ENCODE peak calls at places on chromosomes 1 and 21, in four cellular contexts. One of them, this sample, is unnamed.
A peak's percentile ranks its signal among the peaks of the same experiment; 100 is the strongest.

GRCh38 chr21:44875341-44875740 is 1.9 kb upstream of the PTTG1IP start:
- DNase-seq in mammary epithelial cell: peak; percentile 73
- DNase-seq in pancreas: no peak
- DNase-seq in A549: no peak
- DNase-seq in this sample: no peak

GRCh38 chr1:245671966-245672767 is 517.4 kb downstream of the KIF26B start:
- DNase-seq in pancreas: no peak
- DNase-seq in mammary epithelial cell: no peak
- DNase-seq in A549: no peak
- DNase-seq in this sample: no peak

GRCh38 chr21:41953249-41953830 is 478 bp downstream of the C2CD2 start:
- DNase-seq in pancreas: no peak
- DNase-seq in A549: no peak
- DNase-seq in mammary epithelial cell: peak; percentile 31
- DNase-seq in this sample: no peak

GRCh38 chr1:25642710-25643109 is 26.1 kb downstream of the MAN1C1 start:
- DNase-seq in A549: no peak
- DNase-seq in pancreas: no peak
- DNase-seq in mammary epithelial cell: no peak
- DNase-seq in this sample: peak; percentile 41

GRCh38 chr1:85015826-85016225 is 18.9 kb upstream of the MCOLN2 start:
- DNase-seq in A549: no peak
- DNase-seq in pancreas: no peak
- DNase-seq in mammary epithelial cell: no peak
- DNase-seq in this sample: no peak

GRCh38 chr1:158003409-158003805 is 10.0 kb downstream of the KIRREL1 start:
- DNase-seq in pancreas: no peak
- DNase-seq in A549: no peak
- DNase-seq in mammary epithelial cell: peak; percentile 27
- DNase-seq in this sample: no peak

GRCh38 chr21:40577285-40578043 is 269.5 kb downstream of the DSCAM start:
- DNase-seq in A549: no peak
- DNase-seq in mammary epithelial cell: no peak
- DNase-seq in pancreas: no peak
- DNase-seq in this sample: no peak

GRCh38 chr1:34549199-34549598 is 205.6 kb upstream of the GJB5 start:
- DNase-seq in A549: no peak
- DNase-seq in pancreas: peak; percentile 15
- DNase-seq in mammary epithelial cell: peak; percentile 18
- DNase-seq in this sample: no peak

GRCh38 chr1:161070737-161071136 is 1.0 kb upstream of the ARHGAP30 start:
- DNase-seq in pancreas: no peak
- DNase-seq in mammary epithelial cell: no peak
- DNase-seq in A549: no peak
- DNase-seq in this sample: no peak

GRCh38 chr21:26124896-26125295 is 45.7 kb downstream of the APP start:
- DNase-seq in pancreas: peak; percentile 30
- DNase-seq in A549: no peak
- DNase-seq in mammary epithelial cell: no peak
- DNase-seq in this sample: no peak

GRCh38 chr1:55559802-55560201 is 344.6 kb upstream of the USP24 start:
- DNase-seq in A549: no peak
- DNase-seq in pancreas: no peak
- DNase-seq in mammary epithelial cell: no peak
- DNase-seq in this sample: no peak

GRCh38 chr1:201954263-201955008 is 867 bp upstream of the TIMM17A start:
- DNase-seq in A549: no peak
- DNase-seq in mammary epithelial cell: no peak
- DNase-seq in pancreas: no peak
- DNase-seq in this sample: no peak

GRCh38 chr1:100736324-100736723 is 16.8 kb downstream of the VCAM1 start:
- DNase-seq in pancreas: no peak
- DNase-seq in A549: no peak
- DNase-seq in mammary epithelial cell: no peak
- DNase-seq in this sample: no peak

DNA sequence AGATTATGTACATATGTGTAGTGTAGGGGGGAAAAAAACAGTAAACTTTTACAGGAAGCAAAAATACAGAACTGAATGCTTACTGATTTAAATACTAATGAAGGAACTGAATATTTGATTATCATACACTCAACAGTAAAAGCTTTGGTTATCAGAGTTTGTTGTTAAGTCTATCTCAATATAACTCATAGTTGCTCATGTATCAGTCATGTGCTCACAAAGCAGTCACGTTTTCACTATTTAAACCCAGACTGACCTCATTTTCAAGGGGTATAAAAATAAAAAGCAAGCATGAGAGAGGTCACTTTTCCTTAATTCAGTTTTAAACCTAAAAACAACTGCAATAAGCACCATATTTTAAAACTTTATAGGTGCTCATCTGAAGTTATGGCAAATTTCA is 6.9 kb upstream of the NRAS start:
- DNase-seq in A549: no peak
- DNase-seq in pancreas: no peak
- DNase-seq in mammary epithelial cell: no peak
- DNase-seq in this sample: no peak
- H3K27ac ChIP-seq in A549: no peak overlapping the region
- H3K27ac ChIP-seq in pancreas: no peak overlapping the region
- H3K27ac ChIP-seq in mammary epithelial cell: no peak overlapping the region
- H3K27ac ChIP-seq in this sample: peak overlapping the region; percentile 55

GRCh38 chr1:119010201-119010600 is 22.1 kb upstream of the TBX15 start:
- DNase-seq in mammary epithelial cell: peak; percentile 51
- DNase-seq in pancreas: no peak
- DNase-seq in A549: no peak
- DNase-seq in this sample: peak; percentile 48

GRCh38 chr1:119008483-119009299 is 20.5 kb upstream of the TBX15 start:
- DNase-seq in A549: peak; percentile 14
- DNase-seq in pancreas: no peak
- DNase-seq in mammary epithelial cell: peak; percentile 32
- DNase-seq in this sample: peak; percentile 85

GRCh38 chr1:119007672-119008482 is 19.7 kb upstream of the TBX15 start:
- DNase-seq in pancreas: no peak
- DNase-seq in mammary epithelial cell: no peak
- DNase-seq in A549: no peak
- DNase-seq in this sample: no peak

GRCh38 chr1:119007343-119007671 is 19.2 kb upstream of the TBX15 start:
- DNase-seq in A549: no peak
- DNase-seq in pancreas: no peak
- DNase-seq in mammary epithelial cell: no peak
- DNase-seq in this sample: no peak

GRCh38 chr1:119009300-119009660 is 21.1 kb upstream of the TBX15 start:
- DNase-seq in A549: no peak
- DNase-seq in mammary epithelial cell: peak; percentile 11
- DNase-seq in pancreas: no peak
- DNase-seq in this sample: no peak
- H3K27ac ChIP-seq in A549: no peak overlapping the region
- H3K27ac ChIP-seq in mammary epithelial cell: no peak overlapping the region
- H3K27ac ChIP-seq in pancreas: no peak overlapping the region
- H3K27ac ChIP-seq in this sample: no peak overlapping the region

GRCh38 chr1:45326627-45327591 is at the start of gene HPDL:
- DNase-seq in pancreas: peak; percentile 68
- DNase-seq in A549: peak; percentile 58
- DNase-seq in mammary epithelial cell: no peak
- DNase-seq in this sample: peak; percentile 31

GRCh38 chr1:45329445-45329844 is 2.8 kb downstream of the HPDL start:
- DNase-seq in pancreas: no peak
- DNase-seq in mammary epithelial cell: no peak
- DNase-seq in A549: no peak
- DNase-seq in this sample: no peak

GRCh38 chr1:45327644-45328515 is 1.2 kb downstream of the HPDL start:
- DNase-seq in mammary epithelial cell: no peak
- DNase-seq in pancreas: no peak
- DNase-seq in A549: no peak
- DNase-seq in this sample: no peak

GRCh38 chr1:45325816-45326506 is 734 bp upstream of the HPDL start:
- DNase-seq in mammary epithelial cell: no peak
- DNase-seq in pancreas: no peak
- DNase-seq in A549: no peak
- DNase-seq in this sample: no peak

DNA sequence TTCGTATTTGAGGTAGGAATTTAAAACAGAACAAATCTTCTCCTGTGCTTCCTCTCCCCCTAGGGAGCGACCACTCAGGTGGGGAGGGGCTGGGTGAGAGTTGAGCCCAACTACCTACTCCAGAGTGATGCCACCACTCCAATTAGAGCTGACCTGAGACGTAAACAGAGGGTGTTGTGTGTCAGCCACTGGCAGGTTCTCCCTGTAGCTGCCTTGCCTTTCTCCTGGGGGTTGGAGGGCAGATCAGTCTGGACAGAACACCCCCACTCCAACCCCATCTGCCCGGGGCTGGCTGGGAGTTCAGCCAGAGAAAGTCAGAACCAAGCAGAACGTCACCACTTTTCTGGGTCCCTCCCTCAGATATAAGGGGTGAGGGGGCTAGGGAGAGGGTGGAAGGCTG is 2.0 kb downstream of the HPDL start:
- DNase-seq in mammary epithelial cell: no peak
- DNase-seq in pancreas: no peak
- DNase-seq in A549: no peak
- DNase-seq in this sample: no peak
- H3K27ac ChIP-seq in mammary epithelial cell: no peak overlapping the region
- H3K27ac ChIP-seq in pancreas: no peak overlapping the region
- H3K27ac ChIP-seq in A549: no peak overlapping the region
- H3K27ac ChIP-seq in this sample: no peak overlapping the region

GRCh38 chr21:43332461-43332860 is 94.5 kb downstream of the SIK1 start:
- DNase-seq in A549: no peak
- DNase-seq in mammary epithelial cell: no peak
- DNase-seq in pancreas: no peak
- DNase-seq in this sample: no peak
- H3K27ac ChIP-seq in A549: peak overlapping the region; percentile 100
- H3K27ac ChIP-seq in mammary epithelial cell: no peak overlapping the region
- H3K27ac ChIP-seq in pancreas: peak overlapping the region; percentile 76
- H3K27ac ChIP-seq in this sample: peak overlapping the region; percentile 96

GRCh38 chr1:192577145-192578140 is 1.9 kb downstream of the RGS1 start:
- DNase-seq in A549: no peak
- DNase-seq in mammary epithelial cell: no peak
- DNase-seq in pancreas: no peak
- DNase-seq in this sample: no peak

GRCh38 chr1:192576190-192577144 is 894 bp downstream of the RGS1 start:
- DNase-seq in pancreas: no peak
- DNase-seq in A549: no peak
- DNase-seq in mammary epithelial cell: no peak
- DNase-seq in this sample: no peak

GRCh38 chr1:192578144-192578909 is 2.8 kb downstream of the RGS1 start:
- DNase-seq in mammary epithelial cell: no peak
- DNase-seq in pancreas: no peak
- DNase-seq in A549: no peak
- DNase-seq in this sample: no peak

GRCh38 chr1:192573499-192573898 is 2.1 kb upstream of the RGS1 start:
- DNase-seq in A549: no peak
- DNase-seq in pancreas: no peak
- DNase-seq in mammary epithelial cell: no peak
- DNase-seq in this sample: no peak

DNA sequence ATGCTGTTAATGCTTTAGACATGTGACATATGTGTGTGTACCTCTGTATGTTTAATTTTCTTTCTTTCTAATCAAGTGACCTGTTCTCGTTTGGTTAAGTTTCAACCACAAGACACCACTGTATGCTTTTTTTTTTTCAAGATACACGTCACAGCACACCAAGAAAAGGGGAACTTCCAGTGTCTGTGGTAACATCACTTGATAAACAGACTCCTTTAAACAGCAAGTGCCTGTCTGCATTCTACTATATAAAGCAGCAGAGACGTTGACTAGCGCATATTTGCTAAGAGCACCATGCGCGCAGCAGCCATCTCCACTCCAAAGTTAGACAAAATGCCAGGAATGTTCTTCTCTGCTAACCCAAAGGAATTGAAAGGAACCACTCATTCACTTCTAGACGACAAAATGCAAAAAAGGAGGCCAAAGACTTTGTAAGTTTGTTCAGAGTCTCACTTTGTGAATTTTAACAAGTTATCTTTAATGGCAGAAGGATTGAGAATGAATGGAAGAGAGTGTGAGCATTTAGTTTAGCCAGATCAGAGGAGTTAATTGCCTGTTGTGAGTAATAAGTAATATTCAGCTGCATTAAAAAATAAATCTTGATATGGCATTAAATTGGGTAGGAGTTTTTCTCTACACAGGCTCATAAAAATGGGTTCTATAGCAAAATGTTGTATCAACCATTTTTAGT is at the start of gene RGS1:
- DNase-seq in A549: no peak
- DNase-seq in mammary epithelial cell: no peak
- DNase-seq in pancreas: peak; percentile 26
- DNase-seq in this sample: no peak
- H3K27ac ChIP-seq in A549: no peak within 1 kb of the TSS
- H3K27ac ChIP-seq in mammary epithelial cell: no peak within 1 kb of the TSS
- H3K27ac ChIP-seq in pancreas: peak within 1 kb of the TSS; percentile 48
- H3K27ac ChIP-seq in this sample: no peak within 1 kb of the TSS

This sample was measured in brain microvascular endothelial cell.